ENCODE peak calls at places on chromosomes 4 and X, in five cellular contexts. Q is H1, R is ovary, F is sigmoid colon, I is IMR-90. O is an unnamed sample. For H3K27me3, the result is how much of the 10 kb centered on the place peaks cover.

GRCh38 chrX:14015941-14016340 is 13.8 kb downstream of the GEMIN8 start:
- DNase-seq in Q (no peak), R (no peak), F (no peak), I (no peak), O (no peak)

GRCh38 chr4:12724520-12724919 is 759.6 kb downstream of the RAB28 start:
- DNase-seq in Q (no peak), R (no peak), F (no peak), I (no peak), O (no peak)

GRCh38 chrX:11244641-11245040 is 48.6 kb upstream of the AMELX start:
- DNase-seq in Q (no peak), R (peak), F (peak), I (peak), O (no peak)

GRCh38 chr4:6251365-6251764 is 18.3 kb upstream of the WFS1 start:
- DNase-seq in Q (no peak), R (no peak), F (no peak), I (no peak), O (no peak)

GRCh38 chrX:49019050-49019449 is 17.0 kb upstream of the GRIPAP1 start:
- DNase-seq in Q (no peak), R (no peak), F (no peak), I (no peak), O (no peak)

GRCh38 chr4:110503588-110504435 is 27.9 kb downstream of the ENPEP start:
- DNase-seq in Q (no peak), R (no peak), F (no peak), I (peak), O (no peak)

GRCh38 chrX:135425026-135425425 is 3.3 kb downstream of the SMIM10L2A start:
- DNase-seq in Q (no peak), R (no peak), F (no peak), I (no peak), O (no peak)

GRCh38 chrX:9542765-9543119 is 77.9 kb downstream of the TBL1X start:
- DNase-seq in Q (no peak), R (no peak), F (no peak), I (no peak), O (no peak)

GRCh38 chr4:7538518-7538917 is 103.8 kb upstream of the PSAPL1 start:
- DNase-seq in Q (no peak), R (no peak), F (no peak), I (no peak), O (no peak)

GRCh38 chr4:169293343-169294176 is 22.8 kb upstream of the SH3RF1 start:
- DNase-seq in Q (no peak), R (no peak), F (no peak), I (no peak), O (no peak)

GRCh38 chr4:24002641-24002966 is 112.8 kb upstream of the PPARGC1A start:
- DNase-seq in Q (no peak), R (no peak), F (no peak), I (no peak), O (no peak)

GRCh38 chrX:131703646-131704045 is 159.8 kb downstream of the OR13H1 start:
- DNase-seq in Q (no peak), R (peak), F (no peak), I (no peak), O (no peak)

GRCh38 chr4:134470544-134470943 is 269.0 kb upstream of the PABPC4L start:
- DNase-seq in Q (no peak), R (no peak), F (no peak), I (no peak), O (no peak)

GRCh38 chr4:7074423-7074822 is 6.6 kb upstream of the GRPEL1 start:
- DNase-seq in Q (no peak), R (no peak), F (no peak), I (no peak), O (no peak)

GRCh38 chr4:13765535-13765934 is 138.0 kb upstream of the BOD1L1 start:
- DNase-seq in Q (no peak), R (no peak), F (no peak), I (peak), O (no peak)

GRCh38 chrX:16666541-16666940 is 16.6 kb downstream of the S100G start:
- DNase-seq in Q (no peak), R (no peak), F (no peak), I (peak), O (no peak)

GRCh38 chrX:154799554-154800348 is 5.5 kb downstream of the MPP1 start:
- DNase-seq in Q (no peak), R (no peak), F (no peak), I (peak), O (no peak)

GRCh38 chrX:107701493-107702121 is 73.3 kb downstream of the PRPS1 start:
- DNase-seq in Q (no peak), R (peak), F (peak), I (no peak), O (no peak)

GRCh38 chrX:107699611-107700010 is 71.3 kb downstream of the PRPS1 start:
- DNase-seq in Q (no peak), R (peak), F (peak), I (no peak), O (no peak)

GRCh38 chrX:107700317-107700774 is 72.0 kb downstream of the PRPS1 start:
- DNase-seq in Q (no peak), R (peak), F (peak), I (no peak), O (no peak)

GRCh38 chrX:107704181-107704580 is 71.4 kb downstream of the TSC22D3 start:
- DNase-seq in Q (no peak), R (peak), F (no peak), I (no peak), O (no peak)

DNA sequence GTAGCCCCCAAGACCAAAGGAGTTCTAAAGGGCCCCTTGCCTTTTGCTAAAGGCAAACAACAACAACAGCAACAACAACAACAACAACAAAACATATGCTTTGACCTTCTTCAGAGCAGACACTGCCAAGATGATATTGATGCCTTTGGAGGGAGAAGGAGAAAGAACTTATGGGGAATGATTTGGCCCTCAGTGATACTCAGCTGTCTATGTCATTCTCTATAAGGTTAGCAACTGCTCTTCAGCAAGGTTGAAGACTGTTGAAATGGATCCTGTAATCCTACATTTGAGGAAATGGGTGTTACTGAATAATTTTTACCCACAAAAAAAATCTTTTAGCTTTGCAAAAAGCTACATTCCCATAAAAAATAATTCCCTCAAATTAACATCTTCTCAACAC is 72.5 kb downstream of the PRPS1 start:
- DNase-seq in Q (no peak), R (no peak), F (no peak), I (no peak), O (no peak)
- TF ChIP-seq POLR2A in Q (no peak), R (no peak), F (no peak), I (no peak), O (no peak)

DNA sequence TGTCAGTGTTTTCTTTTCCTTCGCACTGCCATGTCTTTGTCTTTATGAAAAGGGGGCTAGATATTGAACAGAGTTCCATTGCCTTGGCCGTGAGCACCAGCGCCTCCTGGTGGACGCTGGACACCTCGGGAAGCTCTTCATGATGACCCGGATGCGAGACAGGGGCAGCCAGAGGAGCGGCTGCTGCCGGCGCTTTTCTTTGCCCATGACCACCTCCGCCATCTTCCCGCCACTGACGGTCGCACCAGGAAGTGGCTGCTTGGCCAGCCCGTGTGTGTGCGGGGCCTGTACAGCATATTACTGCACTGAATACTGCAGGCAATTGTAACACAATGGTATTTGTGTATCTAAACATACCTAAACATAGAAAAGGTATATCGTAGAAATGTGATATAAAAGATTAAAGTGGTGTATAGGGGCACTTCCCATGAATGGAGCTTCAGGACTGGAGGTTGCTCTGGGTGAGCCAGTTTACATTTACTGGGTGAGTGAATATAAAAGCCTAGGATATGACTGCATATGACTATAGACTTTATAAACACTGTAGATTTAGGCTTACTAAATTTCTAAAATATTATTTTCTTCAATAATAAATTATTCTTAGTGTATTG is 15.8 kb upstream of the GRIA2 start:
- DNase-seq in Q (peak), R (no peak), F (no peak), I (peak), O (no peak)
- TF ChIP-seq CTCF in Q (peak), R (no peak), F (no peak), I (peak), O (no peak)

GRCh38 chrX:145821898-145822567 is 4.4 kb downstream of the SLITRK2 start:
- DNase-seq in Q (no peak), R (no peak), F (no peak), I (no peak), O (no peak)
- H3K27me3 ChIP-seq in Q (under half), R (under half), F (under half), I (under half), O (under half)

GRCh38 chrX:318739-319578 is at the start of gene GTPBP6:
- DNase-seq in Q (peak), R (peak), F (peak), I (peak), O (peak)
- TF ChIP-seq POLR2A in Q (no peak), R (peak), F (peak), I (peak), O (no peak)

DNA sequence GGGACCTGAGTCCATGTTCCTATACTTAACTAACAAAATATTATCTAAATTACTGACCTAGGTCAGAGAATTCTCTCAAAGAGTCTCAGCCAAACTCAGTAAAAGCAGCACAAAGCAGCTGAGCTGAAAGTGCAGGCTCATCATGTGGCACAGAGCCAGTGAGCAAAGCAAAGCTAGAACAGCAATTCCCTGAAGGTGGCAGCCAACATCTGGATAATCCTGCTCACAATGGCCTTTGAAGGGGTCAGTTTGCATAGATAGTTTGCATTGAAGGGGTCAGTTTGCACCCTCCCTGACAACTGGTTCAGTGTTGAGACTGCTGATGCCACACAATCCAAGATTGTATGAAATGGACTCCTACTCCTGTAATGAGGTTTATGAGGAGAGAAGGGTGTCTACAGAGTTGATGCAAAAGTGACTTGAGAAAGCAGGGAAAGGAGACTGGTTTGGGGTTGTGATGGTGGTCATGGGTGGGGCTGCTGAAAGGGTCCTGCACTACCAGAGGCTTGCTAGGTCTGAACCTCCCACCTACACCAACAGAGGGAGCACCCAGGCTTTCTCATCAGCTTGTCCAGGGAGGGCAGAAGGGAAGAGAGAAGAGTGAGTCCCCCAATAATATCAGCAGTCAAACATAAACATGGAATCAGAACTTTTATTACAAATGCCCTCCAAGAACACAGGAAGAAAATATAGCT is 39.7 kb downstream of the TRIM61 start:
- DNase-seq in Q (no peak), R (no peak), F (no peak), I (peak), O (no peak)
- TF ChIP-seq CTCF in Q (peak), R (no peak), F (no peak), I (no peak), O (no peak)

GRCh38 chrX:68383540-68383939 is 49.8 kb downstream of the OPHN1 start:
- DNase-seq in Q (no peak), R (no peak), F (no peak), I (no peak), O (no peak)

GRCh38 chrX:68387786-68388185 is 45.5 kb downstream of the OPHN1 start:
- DNase-seq in Q (no peak), R (no peak), F (no peak), I (no peak), O (no peak)
- H3K27me3 ChIP-seq in Q (under half), R (under half), F (under half), I (under half), O (under half)

DNA sequence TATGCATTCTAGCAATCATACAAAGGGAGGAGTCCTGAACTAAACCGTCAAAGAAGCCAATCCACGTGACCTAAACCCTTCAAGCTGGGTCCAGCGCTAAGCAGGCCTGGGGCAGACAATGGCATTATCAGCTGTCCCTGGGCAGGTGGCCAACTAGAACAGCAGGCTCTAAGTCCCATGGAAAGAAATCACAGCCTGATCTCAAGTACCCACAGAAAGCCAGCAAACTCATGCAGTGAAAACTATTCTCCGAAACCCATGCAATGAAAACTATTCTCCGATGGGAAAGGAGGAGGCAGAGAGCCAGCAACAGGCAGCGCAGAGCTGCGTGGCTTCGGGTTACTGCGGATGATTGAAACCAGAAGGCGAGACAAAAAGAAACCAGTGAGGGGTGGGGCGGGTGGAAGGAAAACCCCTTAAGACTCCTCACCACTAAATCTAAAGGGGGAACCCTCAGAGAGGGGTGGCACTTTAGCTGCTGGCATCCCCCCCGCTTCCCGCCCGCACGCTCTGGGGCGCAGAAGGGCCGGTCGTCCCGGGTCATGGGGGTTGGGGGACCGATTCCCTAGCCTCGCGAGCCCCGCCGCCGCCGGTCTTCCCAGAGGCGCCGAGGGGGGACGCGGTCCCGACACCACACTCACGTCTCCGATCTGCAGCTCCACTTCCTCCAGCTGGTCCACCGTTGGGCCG is 567 bp downstream of the C4orf46 start:
- DNase-seq in Q (peak), R (peak), F (peak), I (peak), O (no peak)
- TF ChIP-seq POLR2A in Q (no peak), R (no peak), F (no peak), I (no peak), O (no peak)

GRCh38 chr4:36399762-36400353 is 118.4 kb downstream of the DTHD1 start:
- DNase-seq in Q (no peak), R (no peak), F (no peak), I (no peak), O (no peak)
- TF ChIP-seq CTCF in Q (no peak), R (no peak), F (no peak), I (no peak), O (peak)